ENCODE peak calls at places on chromosomes 11 and 22, in four cellular contexts. K is OCI-LY7; U is lower lobe of right lung; F is naive thymus-derived CD4-positive, alpha-beta T cell. X is an unnamed sample. For H3K4me1 and H3K9me3, the result is how much of the 10 kb centered on the place peaks cover.

GRCh38 chr11:18792066-18792591 is 531 bp upstream of the PTPN5 start:
- DNase-seq in U (no peak), K (no peak), F (no peak), X (no peak)

GRCh38 chr11:134032501-134033091 is 36.3 kb upstream of the JAM3 start:
- DNase-seq in U (peak), F (no peak), K (no peak), X (no peak)

GRCh38 chr11:108758458-108758857 is 93.6 kb downstream of the DDX10 start:
- DNase-seq in F (no peak), U (no peak), K (no peak), X (no peak)

GRCh38 chr22:19019679-19020032 is 83.6 kb upstream of the PRODH start:
- DNase-seq in F (no peak), K (no peak), U (no peak), X (no peak)

GRCh38 chr22:35522571-35523149 is 18.0 kb upstream of the RASD2 start:
- DNase-seq in U (no peak), F (no peak), K (no peak), X (no peak)

GRCh38 chr11:105229758-105230157 is 90.2 kb upstream of the CARD18 start:
- DNase-seq in F (no peak), U (no peak), K (no peak), X (no peak)

GRCh38 chr11:46489668-46490560 is 98.3 kb upstream of the CHRM4 start:
- DNase-seq in U (no peak), K (peak), F (no peak), X (no peak)

GRCh38 chr11:12149672-12150225 is 39.4 kb downstream of the MICAL2 start:
- DNase-seq in K (no peak), U (no peak), F (no peak), X (no peak)

GRCh38 chr11:119800171-119800570 is 71.2 kb upstream of the NECTIN1 start:
- DNase-seq in F (no peak), K (no peak), U (peak), X (no peak)

GRCh38 chr11:68750197-68750987 is 928 bp downstream of the TESMIN start:
- DNase-seq in K (no peak), U (peak), F (peak), X (no peak)

GRCh38 chr22:30159561-30160353 is 79.5 kb downstream of the HORMAD2 start:
- DNase-seq in U (no peak), K (no peak), F (no peak), X (no peak)

GRCh38 chr11:128587415-128587814 is at the start of gene ETS1:
- DNase-seq in K (no peak), F (no peak), U (no peak), X (peak)

GRCh38 chr11:44568706-44569473 is 3.4 kb downstream of the CD82 start:
- DNase-seq in F (peak), K (peak), U (peak), X (no peak)

GRCh38 chr11:117095301-117096139 is 2.7 kb downstream of the SIK3 start:
- DNase-seq in F (no peak), U (no peak), K (no peak), X (no peak)

GRCh38 chr11:125069796-125070195 is 6.7 kb downstream of the SLC37A2 start:
- DNase-seq in F (no peak), U (no peak), K (no peak), X (no peak)

GRCh38 chr11:292211-293121 is 3.5 kb downstream of the PGGHG start:
- DNase-seq in K (no peak), F (no peak), U (peak), X (no peak)

GRCh38 chr11:3223932-3224729 is 5.5 kb upstream of the MRGPRG start:
- DNase-seq in K (no peak), F (no peak), U (no peak), X (no peak)

GRCh38 chr11:131884461-131885073 is 514.2 kb downstream of the NTM start:
- DNase-seq in F (no peak), K (no peak), U (no peak), X (no peak)

GRCh38 chr11:22163394-22163797 is 29.5 kb upstream of the ANO5 start:
- DNase-seq in F (no peak), K (no peak), U (peak), X (no peak)

GRCh38 chr11:6657346-6657745 is 1.7 kb upstream of the DCHS1 start:
- DNase-seq in U (no peak), F (no peak), K (no peak), X (no peak)

GRCh38 chr11:111936045-111936400 is 1.1 kb upstream of the DIXDC1 start:
- DNase-seq in K (no peak), U (no peak), F (no peak), X (no peak)

GRCh38 chr11:31687861-31688260 is 123.3 kb downstream of the PAX6 start:
- DNase-seq in U (no peak), K (no peak), F (no peak), X (no peak)

GRCh38 chr11:12160680-12161079 is 50.3 kb downstream of the MICAL2 start:
- DNase-seq in K (no peak), U (peak), F (no peak), X (peak)

GRCh38 chr11:94557391-94557790 is 9.8 kb upstream of the PIWIL4 start:
- DNase-seq in F (no peak), K (no peak), U (no peak), X (no peak)

GRCh38 chr11:70167723-70168404 is 35.2 kb upstream of the FADD start:
- DNase-seq in U (no peak), K (no peak), F (no peak), X (no peak)

GRCh38 chr22:47379037-47379436 is 616.6 kb downstream of the TBC1D22A start:
- DNase-seq in F (no peak), K (no peak), U (peak), X (no peak)

GRCh38 chr11:17719940-17720795 is 797 bp downstream of the MYOD1 start:
- DNase-seq in K (no peak), U (no peak), F (no peak), X (no peak)

GRCh38 chr11:128471138-128471661 is 116.2 kb downstream of the ETS1 start:
- DNase-seq in U (no peak), F (no peak), K (peak), X (no peak)

GRCh38 chr11:35617687-35618496 is at the start of gene FJX1:
- DNase-seq in F (no peak), K (no peak), U (peak), X (peak)

GRCh38 chr11:69115586-69116560 is 39.9 kb upstream of the SMIM38 start:
- DNase-seq in U (peak), K (no peak), F (no peak), X (no peak)

GRCh38 chr22:50469377-50470305 is 5.2 kb downstream of the SBF1 start:
- DNase-seq in F (peak), K (peak), U (peak), X (no peak)
- H3K4me1 ChIP-seq in F (half or more), K (half or more), U (half or more), X (under half)

GRCh38 chr11:101817536-101817935 is 97.3 kb upstream of the CEP126 start:
- DNase-seq in U (no peak), K (no peak), F (no peak), X (no peak)
- H3K9me3 ChIP-seq in U (under half), K (under half), F (under half), X (under half)

GRCh38 chr11:96627379-96627778 is 237.6 kb downstream of the JRKL start:
- DNase-seq in F (no peak), K (no peak), U (no peak), X (no peak)
- H3K4me3 ChIP-seq in F (no peak), K (no peak), U (no peak), X (no peak)

GRCh38 chr22:38866399-38867123 is 5.5 kb downstream of the CBX6 start:
- DNase-seq in K (no peak), U (peak), F (no peak), X (no peak)
- H3K4me1 ChIP-seq in K (under half), U (half or more), F (under half), X (under half)

GRCh38 chr22:22479999-22480532 is 28.5 kb downstream of the ZNF280B start:
- DNase-seq in U (no peak), K (no peak), F (no peak), X (no peak)
- H3K9me3 ChIP-seq in U (under half), K (under half), F (under half), X (under half)